ENCODE peak calls at places on chromosomes 12 and 14, in seven cellular contexts. Q is Jurkat, Clone E6-1; K is fibroblast of pulmonary artery; N is iris pigment epithelial cell; L is dorsolateral prefrontal cortex; W is hypothalamus; V is T-cell. C is an unnamed sample.

GRCh38 chr12:82874935-82875334 is 188.2 kb downstream of the TMTC2 start:
- DNase-seq in Q (no peak), K (peak; percentile 20), N (peak; percentile 82), L (no peak), W (no peak), V (no peak), C (no peak)

GRCh38 chr12:113239811-113240331 is 18.6 kb downstream of the TPCN1 start:
- DNase-seq in Q (no peak), K (no peak), N (no peak), L (no peak), W (peak; percentile 17), V (no peak), C (no peak)

GRCh38 chr12:7354521-7354920 is 50.6 kb downstream of the ACSM4 start:
- DNase-seq in Q (no peak), K (no peak), N (peak; percentile 5), L (no peak), W (no peak), V (no peak), C (peak; percentile 70)

GRCh38 chr12:88566430-88566829 is 13.8 kb downstream of the KITLG start:
- DNase-seq in Q (no peak), K (peak; percentile 55), N (peak; percentile 39), L (no peak), W (no peak), V (no peak), C (no peak)

GRCh38 chr12:53939141-53940108 is 794 bp downstream of the HOXC13 start:
- DNase-seq in Q (no peak), K (peak; percentile 11), N (peak; percentile 47), L (no peak), W (no peak), V (no peak), C (no peak)

GRCh38 chr14:89621009-89621421 is 204.0 kb upstream of the FOXN3 start:
- DNase-seq in Q (no peak), K (no peak), N (no peak), L (no peak), W (no peak), V (no peak), C (no peak)

GRCh38 chr14:35558680-35559079 is 24.7 kb downstream of the INSM2 start:
- DNase-seq in Q (no peak), K (no peak), N (no peak), L (no peak), W (no peak), V (no peak), C (no peak)

GRCh38 chr14:96592591-96593388 is 90.6 kb downstream of the PAPOLA start:
- DNase-seq in Q (peak; percentile 46), K (peak; percentile 37), N (peak; percentile 28), L (peak; percentile 73), W (peak; percentile 11), V (peak; percentile 30), C (peak; percentile 34)

GRCh38 chr12:53067993-53068770 is 11.0 kb downstream of the SPRYD3 start:
- DNase-seq in Q (no peak), K (no peak), N (no peak), L (no peak), W (no peak), V (no peak), C (no peak)

GRCh38 chr12:18559242-18559641 is 178.6 kb downstream of the PLCZ1 start:
- DNase-seq in Q (no peak), K (no peak), N (no peak), L (no peak), W (no peak), V (no peak), C (no peak)

GRCh38 chr14:101371691-101372493 is 189.4 kb upstream of the DIO3 start:
- DNase-seq in Q (no peak), K (no peak), N (no peak), L (no peak), W (no peak), V (no peak), C (no peak)

GRCh38 chr12:71865166-71865713 is 25.7 kb downstream of the TBC1D15 start:
- DNase-seq in Q (no peak), K (peak; percentile 80), N (peak; percentile 82), L (no peak), W (no peak), V (no peak), C (peak; percentile 36)

GRCh38 chr12:56468216-56469006 is at the start of gene SPRYD4:
- DNase-seq in Q (peak; percentile 92), K (peak; percentile 92), N (peak; percentile 94), L (peak; percentile 97), W (peak; percentile 90), V (peak; percentile 93), C (peak; percentile 92)

GRCh38 chr12:80156306-80156705 is 57.0 kb downstream of the OTOGL start:
- DNase-seq in Q (no peak), K (no peak), N (no peak), L (no peak), W (no peak), V (no peak), C (no peak)

GRCh38 chr12:80178846-80179245 is 79.5 kb downstream of the OTOGL start:
- DNase-seq in Q (no peak), K (no peak), N (no peak), L (no peak), W (no peak), V (no peak), C (no peak)

GRCh38 chr12:54393350-54393655 is 8.8 kb upstream of the ZNF385A start:
- DNase-seq in Q (no peak), K (no peak), N (no peak), L (no peak), W (no peak), V (no peak), C (no peak)

GRCh38 chr12:93853698-93854478 is 176.7 kb downstream of the CRADD start:
- DNase-seq in Q (peak; percentile 41), K (no peak), N (no peak), L (no peak), W (no peak), V (no peak), C (no peak)

GRCh38 chr12:97250483-97250882 is 212.1 kb upstream of the RMST start:
- DNase-seq in Q (no peak), K (no peak), N (no peak), L (no peak), W (no peak), V (no peak), C (no peak)

GRCh38 chr12:30643366-30643765 is 52.3 kb downstream of the IPO8 start:
- DNase-seq in Q (no peak), K (no peak), N (peak; percentile 22), L (no peak), W (no peak), V (no peak), C (no peak)

GRCh38 chr12:24470050-24470449 is 478.9 kb downstream of the BCAT1 start:
- DNase-seq in Q (no peak), K (no peak), N (peak; percentile 79), L (no peak), W (no peak), V (no peak), C (no peak)

GRCh38 chr12:86331457-86331856 is 75.3 kb upstream of the MGAT4C start:
- DNase-seq in Q (no peak), K (no peak), N (no peak), L (no peak), W (no peak), V (no peak), C (no peak)

GRCh38 chr14:29805415-29806123 is 122.1 kb downstream of the PRKD1 start:
- DNase-seq in Q (no peak), K (peak; percentile 98), N (peak; percentile 99), L (no peak), W (no peak), V (no peak), C (peak; percentile 65)

GRCh38 chr12:70933133-70933532 is 12.6 kb upstream of the PTPRR start:
- DNase-seq in Q (no peak), K (no peak), N (no peak), L (no peak), W (no peak), V (no peak), C (no peak)

GRCh38 chr12:55996201-55996714 is 818 bp upstream of the SUOX start:
- DNase-seq in Q (peak; percentile 56), K (peak; percentile 79), N (peak; percentile 56), L (peak; percentile 54), W (peak; percentile 32), V (peak; percentile 53), C (peak; percentile 72)

GRCh38 chr14:91155626-91156089 is 41.8 kb downstream of the DGLUCY start:
- DNase-seq in Q (no peak), K (no peak), N (no peak), L (no peak), W (no peak), V (no peak), C (no peak)

GRCh38 chr12:110266980-110267620 is 13.9 kb upstream of the ATP2A2 start:
- DNase-seq in Q (no peak), K (peak; percentile 90), N (peak; percentile 68), L (no peak), W (no peak), V (no peak), C (peak; percentile 75)

GRCh38 chr12:67648306-67649164 is at the start of gene DYRK2:
- DNase-seq in Q (peak; percentile 58), K (peak; percentile 78), N (peak; percentile 84), L (peak; percentile 78), W (peak; percentile 64), V (peak; percentile 61), C (peak; percentile 76)

GRCh38 chr14:92501891-92502351 is 11.7 kb upstream of the RIN3 start:
- DNase-seq in Q (no peak), K (peak; percentile 61), N (peak; percentile 88), L (no peak), W (no peak), V (no peak), C (no peak)

GRCh38 chr12:13897811-13898210 is 83.6 kb downstream of the GRIN2B start:
- DNase-seq in Q (no peak), K (no peak), N (no peak), L (no peak), W (no peak), V (no peak), C (no peak)

GRCh38 chr12:94650143-94651056 is at the start of gene TMCC3:
- DNase-seq in Q (no peak), K (peak; percentile 40), N (peak; percentile 45), L (peak; percentile 84), W (peak; percentile 57), V (peak; percentile 2), C (peak; percentile 72)

GRCh38 chr14:57921377-57921776 is 55.5 kb upstream of the SLC35F4 start:
- DNase-seq in Q (no peak), K (no peak), N (no peak), L (no peak), W (no peak), V (no peak), C (no peak)

GRCh38 chr12:132245521-132246101 is 83.8 kb downstream of the GALNT9 start:
- DNase-seq in Q (no peak), K (no peak), N (no peak), L (peak; percentile 38), W (no peak), V (no peak), C (no peak)

GRCh38 chr14:93100570-93100969 is 15.2 kb downstream of the ITPK1 start:
- DNase-seq in Q (no peak), K (no peak), N (no peak), L (no peak), W (no peak), V (no peak), C (no peak)

GRCh38 chr14:104799239-104799599 is 1.7 kb upstream of the ZBTB42 start:
- DNase-seq in Q (no peak), K (no peak), N (no peak), L (no peak), W (no peak), V (no peak), C (no peak)

GRCh38 chr14:75343914-75344313 is 65.3 kb downstream of the FOS start:
- DNase-seq in Q (no peak), K (peak; percentile 41), N (peak; percentile 7), L (no peak), W (no peak), V (no peak), C (no peak)

GRCh38 chr12:110233212-110233903 is 47.7 kb upstream of the ATP2A2 start:
- DNase-seq in Q (no peak), K (no peak), N (no peak), L (no peak), W (no peak), V (no peak), C (no peak)

GRCh38 chr14:76984297-76984696 is 44.2 kb downstream of the IRF2BPL start:
- DNase-seq in Q (no peak), K (no peak), N (no peak), L (no peak), W (no peak), V (no peak), C (no peak)

GRCh38 chr14:52840916-52841315 is 49.5 kb upstream of the GNPNAT1 start:
- DNase-seq in Q (no peak), K (peak; percentile 68), N (peak; percentile 60), L (no peak), W (no peak), V (no peak), C (no peak)

C was measured in endothelial cell of umbilical vein.